ENCODE peak calls at places on chromosomes 16 and 17, in eight cellular contexts. H, J, F, D, R, T, O and Z are unnamed samples.

GRCh38 chr17:75568412-75569255 is 19.0 kb upstream of the MYO15B start:
- DNase-seq in H (no peak), J (no peak), F (no peak), D (no peak), R (no peak), T (no peak), O (no peak), Z (no peak)

GRCh38 chr16:82016268-82016667 is 5.0 kb upstream of the SDR42E1 start:
- DNase-seq in H (peak), J (peak), F (peak), D (peak), R (no peak), T (no peak), O (no peak), Z (peak)

GRCh38 chr16:11045846-11046245 is 101.5 kb downstream of the CLEC16A start:
- DNase-seq in H (no peak), J (no peak), F (no peak), D (no peak), R (no peak), T (no peak), O (no peak), Z (no peak)

GRCh38 chr16:4991754-4992153 is 33.6 kb downstream of the SEC14L5 start:
- DNase-seq in H (no peak), J (no peak), F (no peak), D (no peak), R (no peak), T (no peak), O (no peak), Z (no peak)

GRCh38 chr16:85765273-85765672 is 14.4 kb upstream of the C16orf74 start:
- DNase-seq in H (no peak), J (no peak), F (no peak), D (no peak), R (no peak), T (no peak), O (no peak), Z (no peak)

GRCh38 chr17:27430882-27431491 is 25.3 kb upstream of the KSR1 start:
- DNase-seq in H (peak), J (peak), F (peak), D (peak), R (peak), T (no peak), O (peak), Z (peak)

GRCh38 chr17:57898487-57899311 is 48.9 kb upstream of the MRPS23 start:
- DNase-seq in H (no peak), J (peak), F (no peak), D (peak), R (no peak), T (no peak), O (peak), Z (no peak)

GRCh38 chr16:15775209-15775608 is 81.6 kb downstream of the MYH11 start:
- DNase-seq in H (peak), J (peak), F (peak), D (peak), R (no peak), T (peak), O (no peak), Z (peak)

GRCh38 chr16:75257886-75258806 is 6.7 kb upstream of the BCAR1 start:
- DNase-seq in H (no peak), J (no peak), F (no peak), D (no peak), R (no peak), T (no peak), O (no peak), Z (no peak)

GRCh38 chr16:75260856-75261589 is 9.6 kb upstream of the BCAR1 start:
- DNase-seq in H (no peak), J (peak), F (no peak), D (no peak), R (no peak), T (no peak), O (no peak), Z (no peak)

GRCh38 chr16:75256059-75256870 is 4.8 kb upstream of the BCAR1 start:
- DNase-seq in H (peak), J (no peak), F (no peak), D (peak), R (no peak), T (no peak), O (peak), Z (no peak)

GRCh38 chr16:75256871-75257343 is 5.5 kb upstream of the BCAR1 start:
- DNase-seq in H (no peak), J (peak), F (no peak), D (no peak), R (no peak), T (no peak), O (no peak), Z (no peak)

GRCh38 chr16:75258807-75259141 is 7.3 kb upstream of the BCAR1 start:
- DNase-seq in H (no peak), J (peak), F (no peak), D (no peak), R (no peak), T (no peak), O (no peak), Z (no peak)
- TF ChIP-seq REST in H (no peak), J (no peak), F (no peak), D (no peak), R (no peak), T (no peak), O (no peak), Z (no peak)

GRCh38 chr16:87304951-87305350 is 12.2 kb downstream of the C16orf95 start:
- DNase-seq in H (peak), J (no peak), F (no peak), D (no peak), R (peak), T (no peak), O (no peak), Z (no peak)
- TF ChIP-seq REST in H (no peak), J (no peak), F (no peak), D (no peak), R (no peak), T (no peak), O (no peak), Z (no peak)

GRCh38 chr16:2432801-2433505 is 3.7 kb downstream of the CCNF start:
- DNase-seq in H (no peak), J (no peak), F (no peak), D (no peak), R (no peak), T (no peak), O (no peak), Z (no peak)
- TF ChIP-seq REST in H (no peak), J (no peak), F (no peak), D (no peak), R (no peak), T (no peak), O (no peak), Z (no peak)

DNA sequence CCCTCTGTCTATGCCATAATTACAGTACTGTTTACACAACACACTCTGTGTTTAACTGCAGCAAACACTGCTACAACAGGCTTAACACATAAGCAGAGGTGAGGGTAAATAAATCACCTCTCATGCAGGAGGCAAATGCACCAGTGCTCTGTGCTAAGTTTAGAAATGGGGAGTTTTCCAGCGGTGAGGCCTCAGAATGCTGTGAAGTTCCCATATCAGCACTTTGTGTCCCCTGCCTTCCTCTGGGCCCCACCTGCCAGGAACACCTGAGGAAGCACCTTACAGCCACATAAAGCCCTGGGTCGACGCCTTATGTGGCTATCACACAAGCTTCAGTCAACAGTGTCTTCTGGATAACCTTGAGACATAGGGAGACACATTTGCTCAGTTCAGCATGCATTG is 304.5 kb downstream of the HAPSTR1 start:
- DNase-seq in H (no peak), J (no peak), F (no peak), D (no peak), R (no peak), T (no peak), O (no peak), Z (no peak)
- TF ChIP-seq REST in H (no peak), J (no peak), F (no peak), D (no peak), R (no peak), T (no peak), O (no peak), Z (no peak)